ENCODE peak calls at places on chromosomes 2 and 18, in eight cellular contexts. V, S, X, L, D, C, W and O are unnamed samples.

GRCh38 chr2:47402555-47402804 is 476 bp upstream of the MSH2 start:
- DNase-seq in V (peak), S (no peak), X (no peak), L (peak), D (no peak), C (no peak), W (no peak), O (no peak)

GRCh38 chr2:164430166-164430783 is 191.0 kb downstream of the GRB14 start:
- DNase-seq in V (peak), S (peak), X (no peak), L (peak), D (no peak), C (peak), W (no peak), O (no peak)

GRCh38 chr18:56298935-56299334 is 339.5 kb downstream of the TXNL1 start:
- DNase-seq in V (peak), S (no peak), X (no peak), L (no peak), D (no peak), C (no peak), W (no peak), O (no peak)

GRCh38 chr2:137689549-137689948 is 274.7 kb upstream of the HNMT start:
- DNase-seq in V (no peak), S (no peak), X (no peak), L (no peak), D (no peak), C (no peak), W (no peak), O (no peak)

GRCh38 chr2:207165121-207166038 is at the start of gene KLF7:
- DNase-seq in V (no peak), S (peak), X (peak), L (peak), D (peak), C (peak), W (peak), O (peak)

GRCh38 chr2:195498176-195498575 is 158.8 kb upstream of the SLC39A10 start:
- DNase-seq in V (peak), S (peak), X (peak), L (peak), D (no peak), C (peak), W (peak), O (no peak)

GRCh38 chr18:32349728-32350395 is 120.8 kb downstream of the GAREM1 start:
- DNase-seq in V (peak), S (no peak), X (no peak), L (peak), D (peak), C (peak), W (no peak), O (no peak)

GRCh38 chr2:185700883-185701282 is 37.7 kb upstream of the FSIP2 start:
- DNase-seq in V (no peak), S (no peak), X (no peak), L (no peak), D (no peak), C (no peak), W (no peak), O (no peak)

GRCh38 chr2:26532301-26533250 is 54.7 kb upstream of the OTOF start:
- DNase-seq in V (no peak), S (no peak), X (no peak), L (no peak), D (no peak), C (no peak), W (no peak), O (peak)

GRCh38 chr2:242020196-242021004 is 150.9 kb downstream of the RTP5 start:
- DNase-seq in V (no peak), S (peak), X (no peak), L (no peak), D (no peak), C (peak), W (no peak), O (peak)

GRCh38 chr18:48032876-48033769 is 102.7 kb upstream of the SMAD2 start:
- DNase-seq in V (peak), S (no peak), X (no peak), L (peak), D (no peak), C (no peak), W (no peak), O (peak)

GRCh38 chr2:173159794-173160463 is 84.3 kb downstream of the MAP3K20 start:
- DNase-seq in V (peak), S (no peak), X (no peak), L (peak), D (peak), C (peak), W (peak), O (peak)

GRCh38 chr2:223048519-223048918 is 3.5 kb upstream of the KCNE4 start:
- DNase-seq in V (no peak), S (no peak), X (no peak), L (no peak), D (no peak), C (no peak), W (no peak), O (no peak)

GRCh38 chr2:70141754-70142589 is 48.8 kb downstream of the C2orf42 start:
- DNase-seq in V (peak), S (peak), X (no peak), L (peak), D (no peak), C (peak), W (no peak), O (peak)